ENCODE peak calls at places on chromosomes 5 and 9, in four cellular contexts. One of them, this sample, is unnamed.

GRCh38 chr5:14584848-14585247 is 3.3 kb downstream of the OTULINL start:
- DNase-seq in H1: no peak
- DNase-seq in HepG2: no peak
- DNase-seq in K562: no peak
- DNase-seq in this sample: no peak

GRCh38 chr9:8078641-8079140 is 279.1 kb upstream of the DMAC1 start:
- DNase-seq in HepG2: no peak
- DNase-seq in H1: no peak
- DNase-seq in K562: no peak
- DNase-seq in this sample: no peak

GRCh38 chr5:67361932-67362729 is 165.5 kb upstream of the CD180 start:
- DNase-seq in HepG2: no peak
- DNase-seq in K562: no peak
- DNase-seq in H1: no peak
- DNase-seq in this sample: no peak

GRCh38 chr5:169803077-169803981 is 166.3 kb downstream of the DOCK2 start:
- DNase-seq in H1: no peak
- DNase-seq in HepG2: no peak
- DNase-seq in K562: peak; percentile 83
- DNase-seq in this sample: no peak

GRCh38 chr5:63500242-63500641 is 462.0 kb downstream of the HTR1A start:
- DNase-seq in HepG2: no peak
- DNase-seq in K562: no peak
- DNase-seq in H1: no peak
- DNase-seq in this sample: no peak

GRCh38 chr5:178509491-178510057 is 80.6 kb downstream of the COL23A1 start:
- DNase-seq in H1: no peak
- DNase-seq in HepG2: no peak
- DNase-seq in K562: no peak
- DNase-seq in this sample: no peak

GRCh38 chr9:92180669-92181181 is 65.5 kb upstream of the SPTLC1 start:
- DNase-seq in K562: peak; percentile 85
- DNase-seq in HepG2: peak; percentile 20
- DNase-seq in H1: no peak
- DNase-seq in this sample: no peak

GRCh38 chr5:83443539-83443938 is 28.0 kb upstream of the VCAN start:
- DNase-seq in HepG2: no peak
- DNase-seq in K562: no peak
- DNase-seq in H1: no peak
- DNase-seq in this sample: no peak

GRCh38 chr5:97245371-97245770 is 62.3 kb upstream of the RIOK2 start:
- DNase-seq in H1: no peak
- DNase-seq in K562: no peak
- DNase-seq in HepG2: no peak
- DNase-seq in this sample: no peak

GRCh38 chr5:32233696-32234447 is 59.8 kb upstream of the GOLPH3 start:
- DNase-seq in HepG2: peak; percentile 100
- DNase-seq in H1: no peak
- DNase-seq in K562: no peak
- DNase-seq in this sample: no peak

GRCh38 chr9:120928015-120928719 is 1.6 kb upstream of the TRAF1 start:
- DNase-seq in HepG2: no peak
- DNase-seq in H1: peak; percentile 62
- DNase-seq in K562: no peak
- DNase-seq in this sample: no peak

DNA sequence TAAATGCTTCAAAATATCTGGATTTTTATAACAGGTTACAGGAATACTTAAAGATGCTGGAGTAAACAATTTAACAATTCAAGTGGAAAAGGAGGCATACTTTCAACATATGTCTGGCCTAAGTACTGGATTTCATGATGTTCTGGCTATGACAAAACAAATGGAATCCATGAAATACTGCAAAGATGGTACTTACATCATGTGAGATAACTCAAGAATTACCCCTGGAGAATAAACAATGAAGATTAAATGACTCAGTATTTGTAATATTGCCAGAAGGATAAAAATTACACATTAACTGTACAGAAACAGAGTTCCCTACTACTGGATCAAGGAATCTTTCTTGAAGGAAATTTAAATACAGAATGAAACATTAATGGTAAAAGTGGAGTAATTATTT is 35.6 kb downstream of the SLC30A5 start:
- DNase-seq in HepG2: no peak
- DNase-seq in H1: no peak
- DNase-seq in K562: no peak
- DNase-seq in this sample: no peak
- TF ChIP-seq BRCA1 in HepG2: no peak
- TF ChIP-seq BRCA1 in H1: no peak
- TF ChIP-seq BRCA1 in K562: no peak
- TF ChIP-seq BRCA1 in this sample: no peak

DNA sequence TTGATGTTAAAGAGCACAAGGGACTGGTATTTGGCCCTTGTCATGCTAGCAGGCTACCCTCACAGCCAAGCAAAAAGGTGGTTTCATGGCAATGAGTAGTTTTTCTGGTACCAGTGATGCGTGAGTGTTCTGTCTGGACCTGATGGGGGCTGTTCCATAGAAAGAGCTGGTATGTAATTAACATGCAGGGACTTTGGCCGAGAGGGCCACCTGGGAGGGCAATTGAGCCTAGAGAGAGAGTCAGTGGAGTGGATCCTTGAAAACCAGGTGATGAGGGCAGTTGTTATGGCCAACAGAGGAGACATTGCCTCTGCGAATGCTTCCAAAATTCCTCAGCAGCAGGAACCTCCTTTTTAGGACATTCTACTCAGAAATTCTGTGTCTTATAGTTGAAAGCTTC is 383.3 kb downstream of the PSAT1 start:
- DNase-seq in HepG2: no peak
- DNase-seq in H1: no peak
- DNase-seq in K562: no peak
- DNase-seq in this sample: no peak
- TF ChIP-seq BRCA1 in HepG2: no peak
- TF ChIP-seq BRCA1 in H1: no peak
- TF ChIP-seq BRCA1 in K562: no peak
- TF ChIP-seq BRCA1 in this sample: no peak

GRCh38 chr9:106976772-106977171 is 113.8 kb downstream of the ZNF462 start:
- DNase-seq in H1: no peak
- DNase-seq in K562: no peak
- DNase-seq in HepG2: peak; percentile 32
- DNase-seq in this sample: no peak

GRCh38 chr9:106981396-106982287 is 118.7 kb downstream of the ZNF462 start:
- DNase-seq in K562: no peak
- DNase-seq in HepG2: no peak
- DNase-seq in H1: no peak
- DNase-seq in this sample: peak; percentile 83

GRCh38 chr9:106983346-106983745 is 120.4 kb downstream of the ZNF462 start:
- DNase-seq in H1: no peak
- DNase-seq in HepG2: no peak
- DNase-seq in K562: no peak
- DNase-seq in this sample: no peak

GRCh38 chr9:106980551-106981101 is 117.7 kb downstream of the ZNF462 start:
- DNase-seq in HepG2: no peak
- DNase-seq in H1: no peak
- DNase-seq in K562: no peak
- DNase-seq in this sample: peak; percentile 48
- TF ChIP-seq BRCA1 in HepG2: no peak
- TF ChIP-seq BRCA1 in H1: no peak
- TF ChIP-seq BRCA1 in K562: no peak
- TF ChIP-seq BRCA1 in this sample: no peak

DNA sequence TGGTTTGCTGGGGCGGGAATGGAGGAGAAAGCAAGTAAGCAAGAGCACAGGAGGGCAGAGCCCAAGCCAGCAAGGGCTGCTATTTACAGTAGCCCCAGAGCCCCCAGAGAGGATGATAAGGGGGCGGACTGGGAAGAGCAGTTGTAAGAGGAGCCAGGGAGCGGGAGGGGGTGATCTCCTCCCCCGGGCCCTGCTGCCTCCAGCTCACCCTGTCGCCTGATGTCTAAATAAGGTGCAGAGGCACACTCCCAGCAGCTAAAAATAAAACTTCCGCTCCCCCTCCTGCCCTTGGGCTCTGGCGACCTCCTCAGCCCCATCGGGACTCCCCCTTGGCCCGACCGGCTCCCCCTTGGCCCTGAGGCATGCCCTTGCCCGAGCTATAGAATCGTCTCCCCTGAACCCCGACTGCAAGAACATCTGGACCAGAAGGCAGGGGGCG is 14.4 kb upstream of the CCDC69 start:
- DNase-seq in K562: peak; percentile 26
- DNase-seq in HepG2: no peak
- DNase-seq in H1: peak; percentile 60
- DNase-seq in this sample: no peak
- TF ChIP-seq BRCA1 in K562: no peak
- TF ChIP-seq BRCA1 in HepG2: no peak
- TF ChIP-seq BRCA1 in H1: no peak
- TF ChIP-seq BRCA1 in this sample: no peak

GRCh38 chr5:174323878-174324281 is 278.4 kb downstream of the NSG2 start:
- DNase-seq in HepG2: peak; percentile 19
- DNase-seq in K562: peak; percentile 53
- DNase-seq in H1: peak; percentile 78
- DNase-seq in this sample: no peak
- TF ChIP-seq BRCA1 in HepG2: no peak
- TF ChIP-seq BRCA1 in K562: no peak
- TF ChIP-seq BRCA1 in H1: no peak
- TF ChIP-seq BRCA1 in this sample: no peak

GRCh38 chr5:170809551-170809950 is 26.0 kb downstream of the GABRP start:
- DNase-seq in HepG2: no peak
- DNase-seq in K562: peak; percentile 7
- DNase-seq in H1: no peak
- DNase-seq in this sample: no peak

DNA sequence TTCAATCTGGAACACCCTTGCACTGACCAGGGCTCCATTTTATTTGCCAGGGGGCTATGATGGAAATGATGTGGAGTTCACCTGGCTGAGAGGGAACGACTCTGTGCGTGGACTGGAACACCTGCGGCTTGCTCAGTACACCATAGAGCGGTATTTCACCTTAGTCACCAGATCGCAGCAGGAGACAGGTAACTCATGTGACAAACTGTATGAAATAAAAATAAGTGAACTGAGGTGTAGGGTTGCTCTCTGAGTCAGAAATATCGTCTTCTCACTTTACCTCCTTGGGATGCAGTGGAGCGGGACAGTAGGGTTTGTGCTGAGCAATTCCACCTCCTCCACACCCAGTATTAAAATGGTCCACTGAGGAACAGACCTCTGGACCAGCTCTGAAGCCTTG is 22.1 kb downstream of the GABRP start:
- DNase-seq in H1: no peak
- DNase-seq in K562: no peak
- DNase-seq in HepG2: no peak
- DNase-seq in this sample: no peak
- TF ChIP-seq BRCA1 in H1: no peak
- TF ChIP-seq BRCA1 in K562: no peak
- TF ChIP-seq BRCA1 in HepG2: no peak
- TF ChIP-seq BRCA1 in this sample: no peak

DNA sequence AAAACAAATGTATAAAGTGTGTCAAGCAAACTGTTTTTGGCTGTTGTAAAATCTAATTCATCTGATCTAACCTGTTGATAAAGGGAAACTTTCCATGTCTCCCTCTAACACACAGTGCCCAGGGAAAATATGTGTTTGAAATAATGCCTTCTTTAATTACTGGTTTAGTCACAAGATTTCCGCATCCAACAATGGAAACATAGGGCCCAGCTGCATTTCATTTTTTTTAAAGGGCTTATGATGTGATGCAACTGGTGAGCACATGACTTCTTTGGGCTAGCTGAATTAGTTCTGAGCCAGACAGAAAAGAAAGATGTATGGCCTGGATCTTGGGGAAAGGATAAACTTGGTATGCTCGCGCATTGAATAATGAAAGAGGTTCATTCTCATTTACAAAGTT is 30.5 kb downstream of the SLC25A46 start:
- DNase-seq in HepG2: no peak
- DNase-seq in K562: no peak
- DNase-seq in H1: no peak
- DNase-seq in this sample: no peak
- TF ChIP-seq BRCA1 in HepG2: no peak
- TF ChIP-seq BRCA1 in K562: no peak
- TF ChIP-seq BRCA1 in H1: no peak
- TF ChIP-seq BRCA1 in this sample: no peak

DNA sequence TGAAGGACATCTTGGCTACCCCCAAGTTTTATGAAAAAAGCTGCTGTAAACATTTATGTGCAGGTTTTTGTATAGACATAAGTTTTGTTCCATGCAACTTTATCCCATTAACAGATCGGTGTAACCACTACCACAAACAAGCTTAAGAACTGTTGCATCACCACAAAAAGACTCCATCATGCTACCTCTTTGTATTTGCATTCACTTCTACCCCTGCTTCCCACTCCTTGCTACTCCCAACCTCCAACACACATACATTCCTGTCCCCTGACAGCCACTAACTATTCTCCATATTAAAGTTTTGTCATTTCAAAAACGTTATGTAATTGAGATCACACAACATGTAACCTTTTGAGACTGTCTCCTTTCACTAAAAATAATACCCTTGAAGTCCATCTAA is 57.8 kb upstream of the LHFPL2 start:
- DNase-seq in HepG2: no peak
- DNase-seq in H1: no peak
- DNase-seq in K562: no peak
- DNase-seq in this sample: no peak
- TF ChIP-seq BRCA1 in HepG2: no peak
- TF ChIP-seq BRCA1 in H1: no peak
- TF ChIP-seq BRCA1 in K562: no peak
- TF ChIP-seq BRCA1 in this sample: no peak

GRCh38 chr5:56479701-56480304 is 246.7 kb upstream of the ANKRD55 start:
- DNase-seq in H1: no peak
- DNase-seq in HepG2: no peak
- DNase-seq in K562: no peak
- DNase-seq in this sample: peak; percentile 30
- TF ChIP-seq BRCA1 in H1: no peak
- TF ChIP-seq BRCA1 in HepG2: no peak
- TF ChIP-seq BRCA1 in K562: no peak
- TF ChIP-seq BRCA1 in this sample: no peak

This sample was measured in GM12878.